ENCODE peak calls at places on chromosomes 13 and 19, in four cellular contexts. G is IMR-90, S is H9, H is H1. R is an unnamed sample.

GRCh38 chr13:36431204-36432105 is 840 bp upstream of the CCNA1 start:
- DNase-seq in G (no peak), S (no peak), H (no peak), R (peak)

GRCh38 chr13:90943961-90944360 is 403.5 kb upstream of the MIR17HG start:
- DNase-seq in G (no peak), S (no peak), H (no peak), R (no peak)

GRCh38 chr13:40445557-40445990 is 220.9 kb downstream of the FOXO1 start:
- DNase-seq in G (no peak), S (peak), H (no peak), R (peak)

GRCh38 chr19:18675779-18676178 is 7.7 kb upstream of the CRTC1 start:
- DNase-seq in G (no peak), S (peak), H (peak), R (peak)

GRCh38 chr13:110499621-110500281 is 61.8 kb downstream of the RAB20 start:
- DNase-seq in G (peak), S (no peak), H (no peak), R (no peak)

GRCh38 chr13:105928901-105929300 is 606.6 kb downstream of the EFNB2 start:
- DNase-seq in G (no peak), S (no peak), H (no peak), R (no peak)

GRCh38 chr19:46606681-46607440 is 5.7 kb downstream of the CALM3 start:
- DNase-seq in G (no peak), S (no peak), H (no peak), R (no peak)

GRCh38 chr19:30864460-30865215 is 484.6 kb downstream of the TSHZ3 start:
- DNase-seq in G (no peak), S (peak), H (no peak), R (no peak)

GRCh38 chr13:32734511-32734910 is 148.3 kb downstream of the PDS5B start:
- DNase-seq in G (peak), S (no peak), H (no peak), R (no peak)

GRCh38 chr13:99228737-99229691 is 28.4 kb downstream of the UBAC2 start:
- DNase-seq in G (peak), S (no peak), H (no peak), R (no peak)

GRCh38 chr13:94006271-94006670 is 473.2 kb downstream of the DCT start:
- DNase-seq in G (no peak), S (no peak), H (no peak), R (no peak)

GRCh38 chr13:101919541-101920306 is 467.2 kb downstream of the ITGBL1 start:
- DNase-seq in G (peak), S (peak), H (peak), R (peak)

GRCh38 chr13:50829896-50830295 is 13.6 kb downstream of the DLEU7 start:
- DNase-seq in G (no peak), S (no peak), H (no peak), R (no peak)

GRCh38 chr13:97259787-97260641 is 37.9 kb downstream of the MBNL2 start:
- DNase-seq in G (peak), S (no peak), H (no peak), R (peak)

GRCh38 chr13:45781553-45782326 is 69.8 kb downstream of the SIAH3 start:
- DNase-seq in G (no peak), S (no peak), H (no peak), R (no peak)

GRCh38 chr13:110339975-110340550 is 33.0 kb downstream of the COL4A2 start:
- DNase-seq in G (no peak), S (no peak), H (no peak), R (no peak)

GRCh38 chr13:102582256-102582655 is 14.5 kb upstream of the TPP2 start:
- DNase-seq in G (no peak), S (no peak), H (no peak), R (no peak)

GRCh38 chr19:19040417-19040816 is 7.0 kb downstream of the ARMC6 start:
- DNase-seq in G (peak), S (no peak), H (no peak), R (no peak)

GRCh38 chr13:37127706-37128241 is 22.3 kb upstream of the CSNK1A1L start:
- DNase-seq in G (peak), S (no peak), H (no peak), R (no peak)

GRCh38 chr13:33262069-33262487 is 23.5 kb downstream of the STARD13 start:
- DNase-seq in G (peak), S (peak), H (no peak), R (peak)

GRCh38 chr19:13892885-13893284 is 13.0 kb downstream of the BRME1 start:
- DNase-seq in G (no peak), S (no peak), H (no peak), R (peak)

GRCh38 chr13:91398413-91399188 is at the start of gene GPC5:
- DNase-seq in G (peak), S (peak), H (peak), R (peak)

GRCh38 chr19:47663911-47664771 is 49.1 kb upstream of the EHD2 start:
- DNase-seq in G (peak), S (no peak), H (no peak), R (peak)

DNA sequence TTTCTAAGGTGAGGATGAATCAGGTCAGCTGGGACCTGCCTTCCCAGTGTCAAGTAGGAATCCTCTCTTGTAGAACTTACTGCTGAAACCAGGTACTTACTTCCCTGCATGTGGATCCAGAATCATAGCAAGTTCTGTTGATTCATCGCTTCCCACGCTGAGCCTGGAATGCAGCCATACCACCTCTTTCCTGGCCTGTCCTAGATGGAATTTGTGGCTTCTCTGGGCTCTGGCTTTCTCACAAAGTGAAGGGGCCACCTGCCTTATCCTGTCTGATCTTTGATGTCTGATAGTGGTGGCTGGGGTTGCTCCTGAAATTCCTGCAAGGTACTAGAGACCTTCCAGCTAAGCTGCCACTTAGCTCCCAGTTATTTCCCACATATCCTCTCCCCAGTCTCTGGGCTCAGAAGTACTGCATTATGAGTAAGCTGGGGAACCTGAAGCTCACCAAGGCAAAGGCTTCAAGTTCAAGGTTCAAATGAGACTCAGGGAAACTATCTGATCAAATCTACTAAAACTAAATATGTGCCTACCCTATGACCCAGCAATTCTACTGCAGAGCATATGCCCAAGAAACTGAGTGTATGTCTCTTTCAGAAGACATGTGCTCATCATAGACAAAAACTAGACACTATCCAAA is 103.5 kb downstream of the SUCLA2 start:
- DNase-seq in G (peak), S (peak), H (no peak), R (peak)
- H3K56ac ChIP-seq in G (no peak), S (no peak), H (no peak), R (no peak)

GRCh38 chr13:73422973-73423372 is 364.2 kb downstream of the KLF5 start:
- DNase-seq in G (no peak), S (no peak), H (no peak), R (no peak)

GRCh38 chr13:73433893-73434292 is 375.1 kb downstream of the KLF5 start:
- DNase-seq in G (no peak), S (no peak), H (no peak), R (no peak)

GRCh38 chr13:73429691-73430090 is 370.9 kb downstream of the KLF5 start:
- DNase-seq in G (peak), S (no peak), H (no peak), R (peak)

GRCh38 chr13:73428706-73429105 is 369.9 kb downstream of the KLF5 start:
- DNase-seq in G (no peak), S (no peak), H (no peak), R (no peak)

GRCh38 chr13:73428137-73428536 is 369.3 kb downstream of the KLF5 start:
- DNase-seq in G (peak), S (no peak), H (no peak), R (peak)
- H3K9ac ChIP-seq in G (no peak), S (no peak), H (no peak), R (no peak)

DNA sequence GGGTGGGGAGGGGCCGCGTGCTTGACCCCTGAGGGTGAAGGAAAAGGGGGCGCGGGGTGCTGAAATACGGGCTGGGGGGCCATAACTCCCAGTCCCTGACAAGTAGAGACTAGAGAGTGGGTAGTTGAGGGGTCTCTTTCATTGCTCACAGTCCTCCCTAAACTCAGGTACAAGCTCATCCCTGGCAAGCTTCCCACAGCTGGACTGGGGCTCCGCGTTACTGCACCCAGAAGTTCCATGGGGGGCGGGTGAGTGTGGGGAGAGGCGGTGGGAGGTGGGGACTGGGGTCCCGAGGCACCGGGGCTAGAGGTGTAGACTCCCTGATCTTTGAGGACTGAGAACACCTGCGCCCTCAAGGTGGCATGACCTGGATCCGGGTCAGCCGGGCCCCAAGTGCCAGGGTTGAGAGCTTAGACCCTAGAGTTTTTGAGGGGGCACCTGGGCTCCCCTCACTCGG is 1.3 kb downstream of the ETV2 start:
- DNase-seq in G (no peak), S (no peak), H (no peak), R (no peak)
- H3K23ac ChIP-seq in G (no peak), S (no peak), H (no peak), R (no peak)

DNA sequence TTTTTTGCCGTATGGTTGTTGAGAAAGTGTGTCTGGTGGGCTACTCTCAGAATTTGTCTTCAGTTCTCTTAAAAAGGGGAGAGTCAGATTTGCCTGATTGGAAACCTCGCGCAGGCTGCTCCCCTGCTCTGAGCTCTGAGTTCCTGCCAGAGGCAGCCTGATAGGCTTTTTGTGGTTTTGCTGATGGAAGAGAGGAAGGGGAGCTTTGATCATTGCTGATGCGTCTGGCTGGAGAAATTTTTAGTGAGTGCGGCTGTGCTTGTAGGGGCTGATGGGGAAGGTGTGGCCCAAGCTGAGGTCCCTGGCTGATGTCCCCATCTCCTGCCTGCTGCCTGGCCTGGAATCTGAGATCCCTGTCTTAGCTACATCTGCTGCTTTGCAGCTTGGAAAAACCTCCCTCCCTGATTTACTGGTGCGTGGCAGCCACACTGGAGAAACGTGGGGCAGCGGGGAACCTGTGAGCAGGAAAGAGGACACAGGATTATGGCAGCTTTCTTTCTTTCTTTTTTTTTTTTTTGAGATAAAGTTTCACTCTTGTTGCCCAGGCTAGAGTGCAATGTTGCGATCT is 2.9 kb downstream of the CHST8 start:
- DNase-seq in G (no peak), S (no peak), H (no peak), R (no peak)
- H3K56ac ChIP-seq in G (no peak), S (no peak), H (no peak), R (no peak)

GRCh38 chr19:12365094-12365371 is 450 bp downstream of the ZNF442 start:
- DNase-seq in G (peak), S (no peak), H (no peak), R (peak)
- H3K9ac ChIP-seq in G (peak), S (peak), H (peak), R (peak)

GRCh38 chr19:49605605-49606004 is 14.6 kb downstream of the PRR12 start:
- DNase-seq in G (no peak), S (no peak), H (no peak), R (no peak)
- H3K23ac ChIP-seq in G (no peak), S (no peak), H (no peak), R (no peak)